ENCODE peak calls at places on chromosomes 4 and X, in nine cellular contexts. N is A549; U is sciatic nerve; H is left ventricle myocardium superior; F is pancreas; D is gastroesophageal sphincter; M is naive thymus-derived CD4-positive, alpha-beta T cell; S is lung; C is heart left ventricle. O is an unnamed sample.

GRCh38 chrX:16665089-16665488 is 15.1 kb downstream of the S100G start:
- ATAC-seq in M (no peak), C (no peak), U (no peak), N (no peak), S (no peak), F (no peak), D (no peak), H (no peak), O (no peak)

GRCh38 chrX:153379508-153379907 is 21.6 kb downstream of the PNMA6E start:
- ATAC-seq in H (no peak), N (no peak), C (no peak), U (no peak), D (no peak), F (no peak), M (no peak), S (no peak), O (no peak)

GRCh38 chrX:21698274-21698673 is 40.1 kb upstream of the KLHL34 start:
- ATAC-seq in C (no peak), F (no peak), H (no peak), U (no peak), D (no peak), N (no peak), M (no peak), S (no peak), O (peak; percentile 78)

GRCh38 chrX:104742345-104742744 is 176.3 kb downstream of the IL1RAPL2 start:
- ATAC-seq in C (no peak), N (no peak), D (no peak), M (no peak), S (peak; percentile 56), U (no peak), H (no peak), F (peak; percentile 53), O (no peak)

GRCh38 chrX:23504540-23504884 is 162.8 kb upstream of the PRDX4 start:
- ATAC-seq in F (no peak), U (peak; percentile 21), C (no peak), N (no peak), S (no peak), M (no peak), D (no peak), H (no peak), O (no peak)

GRCh38 chrX:151633157-151633556 is 62.1 kb upstream of the PRRG3 start:
- ATAC-seq in N (no peak), U (no peak), F (no peak), C (no peak), H (no peak), D (no peak), S (no peak), M (no peak), O (no peak)

GRCh38 chrX:149908308-149908707 is 21.1 kb upstream of the HSFX4 start:
- ATAC-seq in F (no peak), S (no peak), M (no peak), U (no peak), C (no peak), N (no peak), H (no peak), D (no peak), O (peak; percentile 54)

GRCh38 chr4:124974163-124974562 is 261.6 kb upstream of the ANKRD50 start:
- ATAC-seq in F (no peak), U (no peak), M (no peak), H (no peak), S (no peak), N (no peak), D (no peak), C (no peak), O (no peak)

GRCh38 chr4:174156239-174156826 is 127.1 kb downstream of the FBXO8 start:
- ATAC-seq in M (peak; percentile 31), D (peak; percentile 58), F (peak; percentile 84), S (peak; percentile 34), H (peak; percentile 82), N (peak; percentile 89), C (peak; percentile 82), U (no peak), O (no peak)

GRCh38 chr4:155675709-155676429 is 9.2 kb downstream of the GUCY1A1 start:
- ATAC-seq in H (peak; percentile 56), C (peak; percentile 44), D (peak; percentile 53), F (peak; percentile 17), S (peak; percentile 44), U (peak; percentile 63), N (no peak), M (peak; percentile 70), O (no peak)

GRCh38 chrX:94743478-94743877 is 1069.5 kb downstream of the FAM133A start:
- ATAC-seq in M (no peak), S (no peak), U (no peak), D (no peak), H (no peak), C (no peak), N (no peak), F (no peak), O (no peak)

GRCh38 chrX:3548743-3549441 is 164.6 kb downstream of the PRKX start:
- ATAC-seq in H (peak; percentile 58), C (peak; percentile 61), U (peak; percentile 81), F (peak; percentile 92), M (no peak), N (peak; percentile 71), D (peak; percentile 39), S (peak; percentile 27), O (no peak)

GRCh38 chr4:5874811-5875465 is 17.9 kb downstream of the CRMP1 start:
- ATAC-seq in M (no peak), N (no peak), F (peak; percentile 18), U (no peak), H (no peak), C (no peak), D (peak; percentile 59), S (no peak), O (no peak)

GRCh38 chr4:168942985-168943384 is 67.1 kb downstream of the CBR4 start:
- ATAC-seq in H (no peak), M (peak; percentile 45), N (no peak), D (no peak), F (no peak), C (peak; percentile 10), S (no peak), U (no peak), O (no peak)

GRCh38 chrX:53321216-53321942 is 40.0 kb upstream of the IQSEC2 start:
- ATAC-seq in C (peak; percentile 70), S (peak; percentile 20), N (peak; percentile 51), U (peak; percentile 42), F (peak; percentile 73), M (peak; percentile 56), H (peak; percentile 89), D (peak; percentile 27), O (peak; percentile 64)

GRCh38 chrX:104098919-104099318 is 13.4 kb upstream of the ZCCHC18 start:
- ATAC-seq in C (no peak), M (no peak), N (peak; percentile 74), F (no peak), S (no peak), D (no peak), H (no peak), U (no peak), O (no peak)

GRCh38 chr4:176775326-176775725 is 17.4 kb downstream of the VEGFC start:
- ATAC-seq in C (no peak), H (no peak), M (no peak), U (no peak), N (no peak), D (no peak), F (no peak), S (no peak), O (no peak)

GRCh38 chrX:8364369-8365141 is 100.1 kb upstream of the VCX3B start:
- ATAC-seq in D (no peak), F (no peak), C (peak; percentile 51), N (peak; percentile 51), U (no peak), S (peak; percentile 62), M (no peak), H (peak; percentile 46), O (no peak)

GRCh38 chrX:106168107-106168506 is at the start of gene PWWP3B:
- ATAC-seq in N (peak; percentile 70), M (no peak), D (no peak), U (peak; percentile 63), F (peak; percentile 96), S (no peak), C (peak; percentile 73), H (peak; percentile 79), O (no peak)

GRCh38 chrX:72395252-72395651 is 89.5 kb upstream of the CITED1 start:
- ATAC-seq in M (no peak), U (peak; percentile 13), N (no peak), H (peak; percentile 49), S (peak; percentile 33), D (no peak), C (peak; percentile 31), F (no peak), O (no peak)

GRCh38 chr4:105520819-105521790 is 31.3 kb upstream of the ARHGEF38 start:
- ATAC-seq in F (peak; percentile 92), H (peak; percentile 56), D (peak; percentile 57), M (no peak), U (peak; percentile 55), N (peak; percentile 86), S (peak; percentile 88), C (peak; percentile 65), O (peak; percentile 63)

GRCh38 chr4:113673450-113673849 is 88.1 kb downstream of the CAMK2D start:
- ATAC-seq in D (no peak), M (peak; percentile 68), H (peak; percentile 36), U (no peak), S (peak; percentile 28), C (peak; percentile 57), F (peak; percentile 39), N (peak; percentile 70), O (peak; percentile 88)

GRCh38 chr4:182346250-182346649 is 103.0 kb downstream of the TENM3 start:
- ATAC-seq in F (no peak), H (no peak), N (no peak), U (no peak), S (no peak), C (no peak), M (no peak), D (no peak), O (no peak)

GRCh38 chr4:24742773-24743676 is 52.3 kb upstream of the SOD3 start:
- ATAC-seq in S (no peak), C (no peak), N (no peak), M (no peak), D (no peak), H (no peak), F (no peak), U (no peak), O (no peak)

GRCh38 chrX:55201930-55202579 is 18.1 kb upstream of the PAGE5 start:
- ATAC-seq in H (no peak), M (no peak), D (peak; percentile 57), U (peak; percentile 51), C (no peak), S (no peak), F (no peak), N (no peak), O (no peak)

GRCh38 chrX:154317391-154318000 is 21.9 kb downstream of the TKTL1 start:
- ATAC-seq in F (peak; percentile 73), U (peak; percentile 34), C (peak; percentile 53), D (peak; percentile 31), N (peak; percentile 91), S (no peak), M (peak; percentile 37), H (peak; percentile 62), O (no peak)

GRCh38 chrX:19827088-19827487 is 60.3 kb downstream of the SH3KBP1 start:
- ATAC-seq in F (no peak), D (no peak), H (no peak), C (no peak), S (no peak), M (peak; percentile 31), U (no peak), N (no peak), O (no peak)

GRCh38 chr4:115454228-115454627 is 340.8 kb upstream of the NDST4 start:
- ATAC-seq in D (no peak), M (no peak), F (no peak), C (no peak), U (no peak), H (peak; percentile 32), S (peak; percentile 69), N (no peak), O (no peak)

GRCh38 chrX:125628435-125628834 is 308.8 kb downstream of the TEX13C start:
- ATAC-seq in C (no peak), H (no peak), S (no peak), U (no peak), F (no peak), M (no peak), N (no peak), D (no peak), O (no peak)

GRCh38 chr4:84956014-84956413 is 10.5 kb downstream of the WDFY3 start:
- ATAC-seq in S (no peak), D (no peak), N (no peak), F (no peak), M (no peak), U (no peak), H (peak; percentile 24), C (peak; percentile 16), O (no peak)

O was measured in stimulated activated memory B cell treated with anti-CD40 and anti-IgM and Interleukin-4, amounts not matched to agents 10 μg/mL and 1 μg/mL and 100 μg/mL, for 72 hours.